ENCODE peak calls at places on chromosomes 6 and 20, in five cellular contexts. One of them, this sample, is unnamed. For H3K4me1, the result is how much of the 10 kb centered on the place peaks cover.

GRCh38 chr6:125752773-125753172 is 3.3 kb downstream of the HEY2 start:
- DNase-seq in CD8-positive, alpha-beta T cell: no peak
- DNase-seq in psoas muscle: no peak
- DNase-seq in naive thymus-derived CD4-positive, alpha-beta T cell: no peak
- DNase-seq in K562: no peak
- DNase-seq in this sample: no peak

GRCh38 chr6:53727748-53728147 is 62.2 kb upstream of the KLHL31 start:
- DNase-seq in K562: no peak
- DNase-seq in psoas muscle: no peak
- DNase-seq in naive thymus-derived CD4-positive, alpha-beta T cell: no peak
- DNase-seq in CD8-positive, alpha-beta T cell: no peak
- DNase-seq in this sample: no peak

GRCh38 chr20:5072756-5073153 is 47.0 kb downstream of the PCNA start:
- DNase-seq in K562: no peak
- DNase-seq in CD8-positive, alpha-beta T cell: no peak
- DNase-seq in naive thymus-derived CD4-positive, alpha-beta T cell: no peak
- DNase-seq in psoas muscle: no peak
- DNase-seq in this sample: no peak

GRCh38 chr6:155177369-155177961 is 86.3 kb upstream of the CLDN20 start:
- DNase-seq in K562: peak
- DNase-seq in psoas muscle: no peak
- DNase-seq in CD8-positive, alpha-beta T cell: peak
- DNase-seq in naive thymus-derived CD4-positive, alpha-beta T cell: peak
- DNase-seq in this sample: peak

GRCh38 chr6:142384455-142385332 is 82.9 kb downstream of the ADGRG6 start:
- DNase-seq in CD8-positive, alpha-beta T cell: no peak
- DNase-seq in naive thymus-derived CD4-positive, alpha-beta T cell: no peak
- DNase-seq in psoas muscle: no peak
- DNase-seq in K562: no peak
- DNase-seq in this sample: no peak

GRCh38 chr20:39429716-39430115 is 467.6 kb downstream of the DHX35 start:
- DNase-seq in naive thymus-derived CD4-positive, alpha-beta T cell: no peak
- DNase-seq in K562: no peak
- DNase-seq in psoas muscle: no peak
- DNase-seq in CD8-positive, alpha-beta T cell: no peak
- DNase-seq in this sample: no peak

GRCh38 chr6:52570291-52570700 is 6.6 kb downstream of the TRAM2 start:
- DNase-seq in CD8-positive, alpha-beta T cell: no peak
- DNase-seq in K562: no peak
- DNase-seq in psoas muscle: peak
- DNase-seq in naive thymus-derived CD4-positive, alpha-beta T cell: no peak
- DNase-seq in this sample: no peak

GRCh38 chr6:169145991-169146501 is 107.6 kb downstream of the THBS2 start:
- DNase-seq in psoas muscle: no peak
- DNase-seq in naive thymus-derived CD4-positive, alpha-beta T cell: no peak
- DNase-seq in K562: no peak
- DNase-seq in CD8-positive, alpha-beta T cell: peak
- DNase-seq in this sample: no peak

GRCh38 chr20:58447733-58448391 is 58.8 kb downstream of the VAPB start:
- DNase-seq in psoas muscle: no peak
- DNase-seq in K562: peak
- DNase-seq in naive thymus-derived CD4-positive, alpha-beta T cell: peak
- DNase-seq in CD8-positive, alpha-beta T cell: peak
- DNase-seq in this sample: peak

GRCh38 chr6:149043476-149044130 is 273.9 kb upstream of the TAB2 start:
- DNase-seq in naive thymus-derived CD4-positive, alpha-beta T cell: no peak
- DNase-seq in CD8-positive, alpha-beta T cell: no peak
- DNase-seq in psoas muscle: no peak
- DNase-seq in K562: peak
- DNase-seq in this sample: no peak

GRCh38 chr6:47169785-47170685 is 127.9 kb upstream of the ADGRF1 start:
- DNase-seq in psoas muscle: no peak
- DNase-seq in K562: no peak
- DNase-seq in CD8-positive, alpha-beta T cell: no peak
- DNase-seq in naive thymus-derived CD4-positive, alpha-beta T cell: no peak
- DNase-seq in this sample: no peak

GRCh38 chr6:154403803-154404202 is 47.2 kb upstream of the IPCEF1 start:
- DNase-seq in CD8-positive, alpha-beta T cell: no peak
- DNase-seq in K562: no peak
- DNase-seq in psoas muscle: no peak
- DNase-seq in naive thymus-derived CD4-positive, alpha-beta T cell: no peak
- DNase-seq in this sample: no peak

GRCh38 chr20:16115891-16116577 is 457.2 kb downstream of the KIF16B start:
- DNase-seq in psoas muscle: no peak
- DNase-seq in CD8-positive, alpha-beta T cell: no peak
- DNase-seq in K562: no peak
- DNase-seq in naive thymus-derived CD4-positive, alpha-beta T cell: no peak
- DNase-seq in this sample: no peak

GRCh38 chr20:53642196-53643030 is 48.8 kb upstream of the ZNF217 start:
- DNase-seq in CD8-positive, alpha-beta T cell: peak
- DNase-seq in naive thymus-derived CD4-positive, alpha-beta T cell: peak
- DNase-seq in K562: peak
- DNase-seq in psoas muscle: no peak
- DNase-seq in this sample: no peak

GRCh38 chr6:40999498-41000070 is 39.4 kb downstream of the UNC5CL start:
- DNase-seq in naive thymus-derived CD4-positive, alpha-beta T cell: no peak
- DNase-seq in psoas muscle: peak
- DNase-seq in K562: peak
- DNase-seq in CD8-positive, alpha-beta T cell: no peak
- DNase-seq in this sample: no peak

GRCh38 chr6:166104107-166104506 is 63.5 kb downstream of the TBXT start:
- DNase-seq in naive thymus-derived CD4-positive, alpha-beta T cell: no peak
- DNase-seq in psoas muscle: no peak
- DNase-seq in CD8-positive, alpha-beta T cell: no peak
- DNase-seq in K562: no peak
- DNase-seq in this sample: no peak

GRCh38 chr20:8287328-8287727 is 155.3 kb downstream of the PLCB1 start:
- DNase-seq in naive thymus-derived CD4-positive, alpha-beta T cell: no peak
- DNase-seq in CD8-positive, alpha-beta T cell: no peak
- DNase-seq in psoas muscle: no peak
- DNase-seq in K562: no peak
- DNase-seq in this sample: no peak

GRCh38 chr6:128124713-128125112 is 223.9 kb upstream of the THEMIS start:
- DNase-seq in psoas muscle: no peak
- DNase-seq in K562: no peak
- DNase-seq in CD8-positive, alpha-beta T cell: no peak
- DNase-seq in naive thymus-derived CD4-positive, alpha-beta T cell: no peak
- DNase-seq in this sample: no peak

GRCh38 chr6:97133071-97133470 is 149.9 kb downstream of the MMS22L start:
- DNase-seq in K562: no peak
- DNase-seq in naive thymus-derived CD4-positive, alpha-beta T cell: no peak
- DNase-seq in psoas muscle: no peak
- DNase-seq in CD8-positive, alpha-beta T cell: no peak
- DNase-seq in this sample: no peak

GRCh38 chr6:24991748-24992467 is 56.1 kb upstream of the RIPOR2 start:
- DNase-seq in CD8-positive, alpha-beta T cell: peak
- DNase-seq in K562: peak
- DNase-seq in naive thymus-derived CD4-positive, alpha-beta T cell: peak
- DNase-seq in psoas muscle: no peak
- DNase-seq in this sample: peak

GRCh38 chr20:371755-372542 is 8.6 kb upstream of the TRIB3 start:
- DNase-seq in K562: peak
- DNase-seq in psoas muscle: peak
- DNase-seq in naive thymus-derived CD4-positive, alpha-beta T cell: no peak
- DNase-seq in CD8-positive, alpha-beta T cell: no peak
- DNase-seq in this sample: no peak

GRCh38 chr6:97674802-97675201 is 391.8 kb upstream of the MMS22L start:
- DNase-seq in psoas muscle: no peak
- DNase-seq in K562: no peak
- DNase-seq in naive thymus-derived CD4-positive, alpha-beta T cell: no peak
- DNase-seq in CD8-positive, alpha-beta T cell: no peak
- DNase-seq in this sample: no peak

GRCh38 chr20:6184086-6184485 is 61.3 kb upstream of the FERMT1 start:
- DNase-seq in CD8-positive, alpha-beta T cell: no peak
- DNase-seq in K562: no peak
- DNase-seq in naive thymus-derived CD4-positive, alpha-beta T cell: no peak
- DNase-seq in psoas muscle: no peak
- DNase-seq in this sample: no peak

GRCh38 chr6:77880501-77880900 is 227.7 kb downstream of the MEI4 start:
- DNase-seq in K562: no peak
- DNase-seq in psoas muscle: no peak
- DNase-seq in CD8-positive, alpha-beta T cell: no peak
- DNase-seq in naive thymus-derived CD4-positive, alpha-beta T cell: no peak
- DNase-seq in this sample: no peak

GRCh38 chr6:28589234-28589951 is 63.7 kb downstream of the GPX5 start:
- DNase-seq in CD8-positive, alpha-beta T cell: no peak
- DNase-seq in naive thymus-derived CD4-positive, alpha-beta T cell: peak
- DNase-seq in K562: no peak
- DNase-seq in psoas muscle: no peak
- DNase-seq in this sample: peak

GRCh38 chr6:162562041-162562440 is 165.5 kb downstream of the PRKN start:
- DNase-seq in K562: no peak
- DNase-seq in naive thymus-derived CD4-positive, alpha-beta T cell: no peak
- DNase-seq in CD8-positive, alpha-beta T cell: no peak
- DNase-seq in psoas muscle: no peak
- DNase-seq in this sample: no peak

GRCh38 chr6:72850469-72850868 is 228.6 kb downstream of the KCNQ5 start:
- DNase-seq in K562: no peak
- DNase-seq in CD8-positive, alpha-beta T cell: no peak
- DNase-seq in naive thymus-derived CD4-positive, alpha-beta T cell: no peak
- DNase-seq in psoas muscle: no peak
- DNase-seq in this sample: no peak

GRCh38 chr20:23019403-23019802 is 15.7 kb upstream of the SSTR4 start:
- DNase-seq in naive thymus-derived CD4-positive, alpha-beta T cell: no peak
- DNase-seq in psoas muscle: no peak
- DNase-seq in CD8-positive, alpha-beta T cell: no peak
- DNase-seq in K562: no peak
- DNase-seq in this sample: no peak

DNA sequence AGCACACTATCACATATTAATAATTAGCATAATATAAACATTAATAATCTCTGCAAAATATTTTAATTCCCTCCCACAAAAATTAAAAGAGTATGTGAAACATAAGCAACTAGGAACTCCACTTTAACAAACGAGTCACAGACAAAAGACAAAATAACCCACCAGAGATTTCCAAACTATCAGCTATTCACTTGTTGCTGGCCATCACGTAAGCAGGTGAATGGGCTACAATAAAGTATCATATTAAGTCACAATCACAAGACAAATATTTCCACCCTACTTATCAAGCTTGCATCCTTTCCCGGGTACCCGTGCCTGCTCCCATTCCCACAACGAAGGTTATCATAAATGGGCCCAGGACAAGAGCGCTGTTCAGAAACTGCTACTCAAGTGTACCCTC is 2.5 kb downstream of the HDAC2 start:
- DNase-seq in psoas muscle: no peak
- DNase-seq in naive thymus-derived CD4-positive, alpha-beta T cell: no peak
- DNase-seq in K562: no peak
- DNase-seq in CD8-positive, alpha-beta T cell: no peak
- DNase-seq in this sample: no peak
- H3K4me1 ChIP-seq in psoas muscle: under half
- H3K4me1 ChIP-seq in naive thymus-derived CD4-positive, alpha-beta T cell: under half
- H3K4me1 ChIP-seq in K562: under half
- H3K4me1 ChIP-seq in CD8-positive, alpha-beta T cell: under half
- H3K4me1 ChIP-seq in this sample: under half

DNA sequence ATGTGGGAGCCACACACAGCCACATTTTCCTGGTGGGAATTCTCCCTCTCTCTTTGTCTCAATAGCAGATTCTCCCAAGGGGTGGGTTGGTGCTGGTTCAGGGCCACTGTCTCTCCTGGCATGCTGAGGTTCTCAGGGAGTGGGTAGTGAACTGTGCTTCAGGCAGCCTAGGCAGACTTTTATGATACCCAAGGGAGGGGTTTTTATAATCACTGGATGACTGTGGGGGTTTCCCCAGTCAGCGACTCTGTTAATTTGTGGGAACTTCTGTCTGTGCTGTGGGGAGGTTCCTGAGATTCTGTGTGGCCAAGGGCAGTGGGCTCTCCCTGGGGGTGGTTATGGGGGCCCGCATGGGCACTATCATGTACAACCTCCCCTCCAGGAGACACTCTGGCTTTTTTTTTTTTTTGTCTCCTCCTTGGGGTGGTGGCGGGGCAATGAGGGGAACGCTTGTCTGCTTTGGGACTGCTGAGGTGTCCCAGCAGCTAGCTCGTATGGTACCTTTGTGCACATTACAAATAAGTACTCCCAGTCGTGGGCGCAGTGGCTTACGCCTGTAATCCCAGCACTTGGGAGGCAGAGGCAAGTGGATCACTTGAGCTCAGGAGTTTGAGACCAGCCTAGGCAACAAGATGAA is 10.0 kb downstream of the PTK7 start:
- DNase-seq in naive thymus-derived CD4-positive, alpha-beta T cell: no peak
- DNase-seq in CD8-positive, alpha-beta T cell: no peak
- DNase-seq in psoas muscle: no peak
- DNase-seq in K562: no peak
- DNase-seq in this sample: no peak
- H3K4me1 ChIP-seq in naive thymus-derived CD4-positive, alpha-beta T cell: under half
- H3K4me1 ChIP-seq in CD8-positive, alpha-beta T cell: under half
- H3K4me1 ChIP-seq in psoas muscle: under half
- H3K4me1 ChIP-seq in K562: under half
- H3K4me1 ChIP-seq in this sample: under half

GRCh38 chr20:34983995-34984735 is 28.5 kb downstream of the MYH7B start:
- DNase-seq in naive thymus-derived CD4-positive, alpha-beta T cell: no peak
- DNase-seq in psoas muscle: no peak
- DNase-seq in K562: no peak
- DNase-seq in CD8-positive, alpha-beta T cell: no peak
- DNase-seq in this sample: no peak
- H3K4me1 ChIP-seq in naive thymus-derived CD4-positive, alpha-beta T cell: under half
- H3K4me1 ChIP-seq in psoas muscle: under half
- H3K4me1 ChIP-seq in K562: under half
- H3K4me1 ChIP-seq in CD8-positive, alpha-beta T cell: under half
- H3K4me1 ChIP-seq in this sample: under half

GRCh38 chr20:64079273-64080012 is at the start of gene RGS19:
- DNase-seq in psoas muscle: peak
- DNase-seq in CD8-positive, alpha-beta T cell: peak
- DNase-seq in K562: peak
- DNase-seq in naive thymus-derived CD4-positive, alpha-beta T cell: peak
- DNase-seq in this sample: peak

GRCh38 chr20:64081620-64081964 is 1.7 kb downstream of the OPRL1 start:
- DNase-seq in psoas muscle: no peak
- DNase-seq in K562: no peak
- DNase-seq in CD8-positive, alpha-beta T cell: no peak
- DNase-seq in naive thymus-derived CD4-positive, alpha-beta T cell: no peak
- DNase-seq in this sample: no peak

GRCh38 chr20:64080013-64080812 is at the start of gene OPRL1:
- DNase-seq in psoas muscle: no peak
- DNase-seq in naive thymus-derived CD4-positive, alpha-beta T cell: no peak
- DNase-seq in CD8-positive, alpha-beta T cell: no peak
- DNase-seq in K562: no peak
- DNase-seq in this sample: no peak

GRCh38 chr20:64082126-64082638 is 2.0 kb downstream of the LKAAEAR1 start:
- DNase-seq in psoas muscle: no peak
- DNase-seq in naive thymus-derived CD4-positive, alpha-beta T cell: no peak
- DNase-seq in CD8-positive, alpha-beta T cell: no peak
- DNase-seq in K562: no peak
- DNase-seq in this sample: no peak

GRCh38 chr20:64080813-64081619 is 1.1 kb downstream of the OPRL1 start:
- DNase-seq in psoas muscle: no peak
- DNase-seq in naive thymus-derived CD4-positive, alpha-beta T cell: no peak
- DNase-seq in CD8-positive, alpha-beta T cell: no peak
- DNase-seq in K562: no peak
- DNase-seq in this sample: no peak
- H3K4me1 ChIP-seq in psoas muscle: under half
- H3K4me1 ChIP-seq in naive thymus-derived CD4-positive, alpha-beta T cell: under half
- H3K4me1 ChIP-seq in CD8-positive, alpha-beta T cell: half or more
- H3K4me1 ChIP-seq in K562: under half
- H3K4me1 ChIP-seq in this sample: under half

This sample was measured in neuronal stem cell.